ENCODE peak calls at places on chromosomes 1 and 21, in five cellular contexts. X is upper lobe of right lung, D is body of pancreas, W is suprapubic skin, L is fibroblast of lung. K is an unnamed sample.

GRCh38 chr1:186183219-186183618 is 191.8 kb downstream of the TPR start:
- DNase-seq in W (peak), L (peak), X (no peak), D (no peak), K (no peak)

GRCh38 chr1:30745156-30745833 is 12.3 kb downstream of the LAPTM5 start:
- DNase-seq in L (no peak), D (no peak), W (no peak), X (no peak), K (no peak)

GRCh38 chr1:216457356-216457755 is 34.1 kb upstream of the USH2A start:
- DNase-seq in W (no peak), L (no peak), D (no peak), X (no peak), K (no peak)

GRCh38 chr1:244065063-244065788 is 14.1 kb downstream of the ZBTB18 start:
- DNase-seq in L (no peak), W (no peak), X (no peak), D (no peak), K (no peak)

GRCh38 chr1:210418863-210419641 is 90.3 kb downstream of the HHAT start:
- DNase-seq in W (no peak), X (no peak), L (no peak), D (no peak), K (no peak)

GRCh38 chr1:203406446-203407045 is 55.6 kb upstream of the FMOD start:
- DNase-seq in X (no peak), L (no peak), W (peak), D (no peak), K (no peak)

GRCh38 chr1:24551910-24552571 is 3.8 kb upstream of the NCMAP start:
- DNase-seq in L (peak), X (peak), D (no peak), W (no peak), K (no peak)

GRCh38 chr1:17438977-17439249 is 564 bp downstream of the RCC2 start:
- DNase-seq in D (no peak), X (no peak), W (no peak), L (no peak), K (no peak)

GRCh38 chr1:110555807-110556470 is 37.0 kb upstream of the KCNA10 start:
- DNase-seq in D (peak), L (no peak), W (no peak), X (no peak), K (no peak)

GRCh38 chr1:116826818-116827606 is 72.8 kb downstream of the CD2 start:
- DNase-seq in W (no peak), X (no peak), D (no peak), L (no peak), K (no peak)

GRCh38 chr1:218347316-218347712 is 2.2 kb downstream of the TGFB2 start:
- DNase-seq in W (no peak), X (no peak), D (no peak), L (no peak), K (no peak)

GRCh38 chr1:100445565-100445964 is 92.4 kb upstream of the GPR88 start:
- DNase-seq in W (no peak), D (no peak), X (no peak), L (no peak), K (no peak)

GRCh38 chr1:205147191-205147590 is 25.4 kb upstream of the RBBP5 start:
- DNase-seq in W (no peak), X (no peak), L (peak), D (no peak), K (no peak)

GRCh38 chr1:205330161-205330560 is 8.6 kb upstream of the NUAK2 start:
- DNase-seq in X (no peak), L (no peak), D (no peak), W (no peak), K (no peak)

GRCh38 chr1:200912737-200913407 is 18.2 kb downstream of the INAVA start:
- DNase-seq in X (no peak), W (no peak), D (no peak), L (no peak), K (no peak)

GRCh38 chr1:83770322-83770661 is 228.6 kb downstream of the TTLL7 start:
- DNase-seq in D (no peak), L (no peak), X (no peak), W (no peak), K (no peak)

GRCh38 chr1:89971600-89971999 is 23.3 kb upstream of the ZNF326 start:
- DNase-seq in X (no peak), W (no peak), D (no peak), L (no peak), K (no peak)

GRCh38 chr1:198876371-198876871 is 237.6 kb downstream of the PTPRC start:
- DNase-seq in L (no peak), W (no peak), X (no peak), D (no peak), K (no peak)

GRCh38 chr1:171623651-171624331 is 1.7 kb downstream of the MYOCOS start:
- DNase-seq in L (no peak), D (no peak), X (no peak), W (no peak), K (no peak)

GRCh38 chr1:201332021-201332420 is 45.5 kb downstream of the TNNT2 start:
- DNase-seq in X (peak), L (no peak), D (no peak), W (peak), K (no peak)

GRCh38 chr1:65247419-65248359 is 61.7 kb upstream of the DNAJC6 start:
- DNase-seq in X (no peak), W (no peak), D (no peak), L (peak), K (no peak)

GRCh38 chr1:9084883-9085282 is 15.4 kb upstream of the SLC2A5 start:
- DNase-seq in L (no peak), W (no peak), D (no peak), X (no peak), K (no peak)

GRCh38 chr21:34195365-34195764 is 122.0 kb downstream of the MRPS6 start:
- DNase-seq in X (no peak), W (no peak), L (no peak), D (no peak), K (no peak)

GRCh38 chr1:164932580-164932979 is 373.6 kb downstream of the PBX1 start:
- DNase-seq in L (no peak), X (no peak), D (no peak), W (no peak), K (no peak)

GRCh38 chr1:235831148-235831547 is 35.6 kb downstream of the LYST start:
- DNase-seq in W (no peak), X (no peak), L (peak), D (no peak), K (no peak)

GRCh38 chr1:234484991-234485739 is 6.2 kb upstream of the TARBP1 start:
- DNase-seq in X (no peak), L (no peak), D (no peak), W (no peak), K (no peak)

GRCh38 chr21:38798481-38798882 is 7.2 kb upstream of the ETS2 start:
- DNase-seq in D (no peak), W (no peak), L (no peak), X (no peak), K (no peak)

GRCh38 chr1:22131875-22132486 is 10.9 kb downstream of the WNT4 start:
- DNase-seq in X (peak), W (no peak), L (no peak), D (peak), K (no peak)

GRCh38 chr1:33045246-33045645 is 8.6 kb upstream of the AK2 start:
- DNase-seq in D (no peak), L (no peak), W (no peak), X (no peak), K (no peak)

GRCh38 chr1:231683439-231684165 is 57.0 kb downstream of the DISC1 start:
- DNase-seq in L (no peak), W (no peak), X (no peak), D (no peak), K (no peak)

DNA sequence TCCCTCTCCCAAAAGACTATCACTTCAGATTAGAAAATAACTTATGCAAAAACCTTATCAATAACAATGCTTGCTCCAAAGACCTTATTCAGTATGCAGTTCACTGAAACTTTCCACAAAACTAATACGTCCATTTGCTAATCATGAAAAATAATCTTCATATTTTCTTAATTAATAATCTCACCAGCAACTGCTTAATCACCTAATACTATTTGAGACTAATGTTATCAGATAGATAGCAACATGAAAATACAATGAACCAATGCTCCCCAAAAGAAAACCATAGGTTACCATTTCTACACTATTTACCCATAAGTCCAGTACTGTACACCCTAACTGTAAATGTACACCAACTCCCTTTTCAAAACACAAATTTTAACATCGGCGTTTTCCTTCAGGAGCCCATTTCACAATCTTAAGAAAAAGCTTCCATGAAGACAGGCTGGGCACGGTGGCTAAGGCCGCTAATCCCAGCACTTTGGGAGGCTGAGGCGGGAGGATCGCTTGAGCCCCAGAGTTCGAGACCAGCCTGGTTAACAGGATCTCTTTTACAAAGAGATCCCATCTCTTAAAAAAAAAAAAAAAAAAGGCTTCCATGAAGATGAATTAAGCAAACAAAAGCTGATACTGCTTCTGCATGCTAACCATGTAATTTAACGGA is 1.7 kb downstream of the GNB1 start:
- DNase-seq in L (peak), W (no peak), X (no peak), D (no peak), K (no peak)
- H3K27ac ChIP-seq in L (peak), W (peak), X (peak), D (peak), K (peak)

GRCh38 chr1:25624604-25625003 is 8.0 kb downstream of the MAN1C1 start:
- DNase-seq in W (no peak), X (no peak), D (no peak), L (no peak), K (no peak)
- H3K27ac ChIP-seq in W (no peak), X (no peak), D (no peak), L (no peak), K (no peak)

GRCh38 chr1:96355961-96356360 is 365.6 kb upstream of the PTBP2 start:
- DNase-seq in L (no peak), W (no peak), D (no peak), X (no peak), K (no peak)
- H3K27ac ChIP-seq in L (no peak), W (no peak), D (no peak), X (no peak), K (no peak)

GRCh38 chr21:42678118-42678430 is 24.7 kb downstream of the PDE9A start:
- DNase-seq in W (no peak), L (no peak), X (no peak), D (no peak), K (no peak)
- H3K27ac ChIP-seq in W (no peak), L (no peak), X (no peak), D (no peak), K (no peak)

GRCh38 chr21:45994738-45995685 is 13.4 kb downstream of the COL6A1 start:
- DNase-seq in X (peak), D (no peak), L (no peak), W (no peak), K (no peak)

GRCh38 chr21:45997205-45997494 is 15.6 kb downstream of the COL6A1 start:
- DNase-seq in D (no peak), X (no peak), W (peak), L (no peak), K (no peak)

GRCh38 chr21:45994086-45994661 is 12.6 kb downstream of the COL6A1 start:
- DNase-seq in D (peak), X (peak), L (no peak), W (no peak), K (no peak)

GRCh38 chr21:45996311-45997204 is 15.0 kb downstream of the COL6A1 start:
- DNase-seq in D (peak), L (no peak), W (peak), X (no peak), K (no peak)

GRCh38 chr21:45995686-45996179 is 14.2 kb downstream of the COL6A1 start:
- DNase-seq in D (peak), L (no peak), X (peak), W (no peak), K (no peak)
- H3K27ac ChIP-seq in D (no peak), L (peak), X (no peak), W (no peak), K (peak)

K was measured in vagina.